ENCODE peak calls at places on chromosomes 12 and 14, in six cellular contexts. R is fibroblast of gingiva, J is HFFc6, B is A172, C is GM04503, I is EL. E is an unnamed sample.

GRCh38 chr12:122031342-122032216 is 9.9 kb downstream of the BCL7A start:
- DNase-seq in R (no peak), J (no peak), B (peak; percentile 21), C (no peak), I (peak; percentile 28), E (peak; percentile 64)

GRCh38 chr12:15522574-15523187 is 200.4 kb downstream of the PTPRO start:
- DNase-seq in R (peak; percentile 60), J (peak; percentile 52), B (peak; percentile 43), C (no peak), I (peak; percentile 46), E (no peak)

GRCh38 chr14:50521912-50522341 is 10.4 kb downstream of the MAP4K5 start:
- DNase-seq in R (no peak), J (no peak), B (no peak), C (no peak), I (peak; percentile 22), E (no peak)

GRCh38 chr12:102169922-102170698 is 27.5 kb downstream of the PMCH start:
- DNase-seq in R (peak; percentile 12), J (peak; percentile 30), B (peak; percentile 33), C (no peak), I (peak; percentile 18), E (no peak)

GRCh38 chr12:129902371-129903091 is 1.3 kb downstream of the TMEM132D start:
- DNase-seq in R (no peak), J (no peak), B (no peak), C (no peak), I (no peak), E (peak; percentile 55)

GRCh38 chr12:129675947-129676346 is 227.9 kb downstream of the TMEM132D start:
- DNase-seq in R (no peak), J (no peak), B (no peak), C (no peak), I (no peak), E (no peak)

GRCh38 chr12:85310456-85311076 is 30.5 kb downstream of the ALX1 start:
- DNase-seq in R (peak; percentile 2), J (no peak), B (no peak), C (no peak), I (peak; percentile 0), E (no peak)

GRCh38 chr12:69837191-69838085 is 12.4 kb downstream of the MYRFL start:
- DNase-seq in R (no peak), J (no peak), B (no peak), C (no peak), I (no peak), E (no peak)

GRCh38 chr14:88792572-88793258 is at the start of gene EML5:
- DNase-seq in R (peak; percentile 53), J (peak; percentile 79), B (peak; percentile 8), C (no peak), I (peak; percentile 74), E (peak; percentile 88)

GRCh38 chr14:88191605-88192004 is 131.5 kb downstream of the KCNK10 start:
- DNase-seq in R (no peak), J (no peak), B (no peak), C (no peak), I (no peak), E (no peak)

GRCh38 chr12:89448526-89448925 is 76.1 kb downstream of the GALNT4 start:
- DNase-seq in R (no peak), J (no peak), B (no peak), C (no peak), I (no peak), E (no peak)

GRCh38 chr14:49893309-49894213 is 679 bp downstream of the ARF6 start:
- DNase-seq in R (peak; percentile 37), J (no peak), B (no peak), C (no peak), I (peak; percentile 38), E (no peak)

GRCh38 chr14:95356245-95356850 is 36.6 kb upstream of the CLMN start:
- DNase-seq in R (no peak), J (no peak), B (no peak), C (no peak), I (no peak), E (no peak)

GRCh38 chr12:104957388-104958008 is 592 bp downstream of the SLC41A2 start:
- DNase-seq in R (no peak), J (no peak), B (no peak), C (no peak), I (peak; percentile 17), E (no peak)

GRCh38 chr12:42510823-42511222 is 78.7 kb downstream of the PRICKLE1 start:
- DNase-seq in R (no peak), J (no peak), B (no peak), C (no peak), I (no peak), E (no peak)

GRCh38 chr12:100268835-100269564 is 2.0 kb downstream of the SCYL2 start:
- DNase-seq in R (no peak), J (peak; percentile 19), B (peak; percentile 6), C (no peak), I (peak; percentile 11), E (no peak)

GRCh38 chr12:106681210-106681609 is 93.3 kb upstream of the RIC8B start:
- DNase-seq in R (no peak), J (no peak), B (no peak), C (no peak), I (no peak), E (no peak)

GRCh38 chr14:102469261-102469660 is 40.3 kb downstream of the ANKRD9 start:
- DNase-seq in R (no peak), J (no peak), B (no peak), C (no peak), I (no peak), E (no peak)

GRCh38 chr14:76811561-76811960 is 1.1 kb downstream of the ANGEL1 start:
- DNase-seq in R (peak; percentile 29), J (peak; percentile 30), B (no peak), C (no peak), I (peak; percentile 10), E (no peak)

GRCh38 chr12:33438890-33439586 is 581 bp downstream of the SYT10 start:
- DNase-seq in R (peak; percentile 1), J (no peak), B (no peak), C (no peak), I (no peak), E (peak; percentile 80)

GRCh38 chr14:99670361-99671229 is 13.5 kb upstream of the CYP46A1 start:
- DNase-seq in R (peak; percentile 69), J (no peak), B (no peak), C (no peak), I (no peak), E (no peak)

GRCh38 chr12:105369014-105369413 is 38.5 kb downstream of the C12orf75 start:
- DNase-seq in R (peak; percentile 62), J (peak; percentile 80), B (no peak), C (peak; percentile 47), I (peak; percentile 62), E (no peak)

GRCh38 chr12:94263011-94263786 is 114.8 kb downstream of the PLXNC1 start:
- DNase-seq in R (no peak), J (no peak), B (no peak), C (no peak), I (no peak), E (no peak)

GRCh38 chr12:67650528-67651379 is 2.2 kb downstream of the DYRK2 start:
- DNase-seq in R (no peak), J (no peak), B (no peak), C (no peak), I (no peak), E (no peak)

GRCh38 chr12:8912910-8913309 is 1.4 kb upstream of the PHC1 start:
- DNase-seq in R (no peak), J (no peak), B (no peak), C (no peak), I (no peak), E (peak; percentile 59)

GRCh38 chr12:95700316-95700785 is 90.2 kb downstream of the NTN4 start:
- DNase-seq in R (peak; percentile 63), J (peak; percentile 88), B (peak; percentile 91), C (peak; percentile 97), I (peak; percentile 92), E (no peak)